ENCODE peak calls at places on chromosomes 4 and X, in four cellular contexts. J is HepG2, E is H1, S is GM12891. Y is an unnamed sample.

GRCh38 chr4:77095101-77095826 is 19.5 kb upstream of the CCNI start:
- DNase-seq in E (peak), S (peak), J (peak), Y (peak)

GRCh38 chrX:44474410-44474809 is 68.2 kb downstream of the FUNDC1 start:
- DNase-seq in E (no peak), S (no peak), J (no peak), Y (no peak)

GRCh38 chr4:1502976-1503375 is 96.7 kb upstream of the NKX1-1 start:
- DNase-seq in S (no peak), J (no peak), E (peak), Y (no peak)

GRCh38 chr4:7398104-7398423 is 36.7 kb downstream of the PSAPL1 start:
- DNase-seq in J (no peak), S (no peak), E (peak), Y (no peak)

GRCh38 chr4:5979981-5980380 is 38.2 kb downstream of the C4orf50 start:
- DNase-seq in J (no peak), E (peak), S (no peak), Y (no peak)

GRCh38 chr4:2301806-2302205 is 39.9 kb upstream of the MXD4 start:
- DNase-seq in S (no peak), E (no peak), J (no peak), Y (no peak)

GRCh38 chr4:80740375-80740774 is 290.1 kb upstream of the BMP3 start:
- DNase-seq in S (no peak), J (no peak), E (no peak), Y (no peak)

GRCh38 chr4:36285784-36286480 is 4.5 kb downstream of the DTHD1 start:
- DNase-seq in E (no peak), J (no peak), S (peak), Y (peak)

GRCh38 chrX:19912-20571 is 261.1 kb upstream of the PLCXD1 start:
- DNase-seq in J (peak), S (no peak), E (peak), Y (no peak)

GRCh38 chrX:38578152-38578551 is 16.8 kb downstream of the TSPAN7 start:
- DNase-seq in E (no peak), J (peak), S (no peak), Y (no peak)

GRCh38 chrX:70262952-70263567 is 3.1 kb upstream of the P2RY4 start:
- DNase-seq in S (no peak), J (peak), E (peak), Y (no peak)

GRCh38 chrX:130916636-130917422 is 13.8 kb upstream of the ENOX2 start:
- DNase-seq in J (peak), S (peak), E (peak), Y (peak)

GRCh38 chr4:27760176-27760575 is 899.5 kb downstream of the STIM2 start:
- DNase-seq in S (no peak), J (no peak), E (no peak), Y (no peak)

GRCh38 chrX:332916-333610 is 14.5 kb upstream of the GTPBP6 start:
- DNase-seq in J (no peak), S (no peak), E (no peak), Y (no peak)

GRCh38 chr4:178958725-178959440 is 1516.6 kb upstream of the AGA start:
- DNase-seq in J (no peak), S (no peak), E (no peak), Y (no peak)

GRCh38 chrX:48683411-48683982 is at the start of gene WAS:
- DNase-seq in S (peak), E (no peak), J (no peak), Y (peak)

GRCh38 chrX:106286053-106286650 is 118.0 kb downstream of the PWWP3B start:
- DNase-seq in J (peak), E (no peak), S (no peak), Y (no peak)

GRCh38 chr4:163764569-163764968 is 270.1 kb downstream of the TMA16 start:
- DNase-seq in S (no peak), E (no peak), J (no peak), Y (no peak)

GRCh38 chr4:21304061-21304541 is 603.8 kb downstream of the PACRGL start:
- DNase-seq in E (peak), S (no peak), J (no peak), Y (no peak)

GRCh38 chr4:108903464-108904221 is 140.8 kb upstream of the ETNPPL start:
- DNase-seq in J (no peak), E (no peak), S (no peak), Y (no peak)

GRCh38 chr4:166435449-166435848 is 562.4 kb downstream of the TLL1 start:
- DNase-seq in E (no peak), J (no peak), S (no peak), Y (no peak)

GRCh38 chr4:675036-675804 is 878 bp downstream of the MYL5 start:
- DNase-seq in J (no peak), S (no peak), E (no peak), Y (no peak)

GRCh38 chrX:16797358-16797757 is 11.1 kb downstream of the TXLNG start:
- DNase-seq in J (no peak), S (no peak), E (no peak), Y (no peak)

DNA sequence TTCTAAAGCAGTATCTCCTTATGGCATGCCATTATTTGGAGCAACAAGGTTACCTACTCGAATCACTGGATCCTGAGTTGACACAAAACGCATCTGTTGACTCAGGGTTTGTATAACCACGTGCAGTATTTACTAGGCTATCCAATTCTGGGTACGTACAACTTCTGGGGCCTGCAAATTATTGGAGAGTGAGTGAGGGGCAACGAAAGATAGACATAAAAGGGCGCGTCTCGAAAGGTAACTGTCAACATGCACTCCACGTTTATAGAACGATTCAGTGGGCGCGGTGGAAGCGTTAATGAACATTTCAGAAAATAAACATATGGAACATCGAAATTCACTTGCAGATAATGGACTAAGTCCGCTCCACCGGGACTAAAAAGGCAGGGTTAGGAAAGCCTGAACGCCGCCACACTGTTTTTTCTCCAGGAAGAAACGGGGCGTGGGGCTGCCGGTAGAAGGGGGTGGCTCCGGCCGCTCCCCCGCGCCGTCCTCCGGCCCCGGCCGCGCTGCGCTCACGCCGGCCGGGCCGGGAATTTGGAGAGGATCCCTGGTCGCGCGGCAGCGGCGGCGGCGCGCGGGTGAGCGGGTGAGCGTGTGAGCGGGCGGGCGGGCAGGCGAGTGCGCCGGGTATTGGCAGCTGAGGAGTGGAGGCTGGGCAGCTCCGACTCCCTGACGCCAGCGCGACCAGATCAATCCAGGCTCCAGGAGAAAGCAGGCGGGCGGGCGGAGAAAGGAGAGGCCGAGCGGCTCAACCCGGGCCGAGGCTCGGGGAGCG is at the start of gene SMAD1:
- DNase-seq in J (peak), E (peak), S (peak), Y (peak)
- TF ChIP-seq POLR2AphosphoS5 in J (peak), E (peak), S (no peak), Y (no peak)

GRCh38 chrX:154013001-154013421 is 6.7 kb downstream of the IRAK1 start:
- DNase-seq in E (no peak), J (no peak), S (no peak), Y (no peak)

GRCh38 chrX:154012336-154012991 is 7.2 kb downstream of the IRAK1 start:
- DNase-seq in E (no peak), S (no peak), J (peak), Y (no peak)

GRCh38 chrX:154013614-154014360 is 5.9 kb downstream of the IRAK1 start:
- DNase-seq in J (no peak), S (peak), E (peak), Y (peak)

GRCh38 chrX:154010330-154011087 is 9.2 kb downstream of the IRAK1 start:
- DNase-seq in E (no peak), S (no peak), J (peak), Y (no peak)

DNA sequence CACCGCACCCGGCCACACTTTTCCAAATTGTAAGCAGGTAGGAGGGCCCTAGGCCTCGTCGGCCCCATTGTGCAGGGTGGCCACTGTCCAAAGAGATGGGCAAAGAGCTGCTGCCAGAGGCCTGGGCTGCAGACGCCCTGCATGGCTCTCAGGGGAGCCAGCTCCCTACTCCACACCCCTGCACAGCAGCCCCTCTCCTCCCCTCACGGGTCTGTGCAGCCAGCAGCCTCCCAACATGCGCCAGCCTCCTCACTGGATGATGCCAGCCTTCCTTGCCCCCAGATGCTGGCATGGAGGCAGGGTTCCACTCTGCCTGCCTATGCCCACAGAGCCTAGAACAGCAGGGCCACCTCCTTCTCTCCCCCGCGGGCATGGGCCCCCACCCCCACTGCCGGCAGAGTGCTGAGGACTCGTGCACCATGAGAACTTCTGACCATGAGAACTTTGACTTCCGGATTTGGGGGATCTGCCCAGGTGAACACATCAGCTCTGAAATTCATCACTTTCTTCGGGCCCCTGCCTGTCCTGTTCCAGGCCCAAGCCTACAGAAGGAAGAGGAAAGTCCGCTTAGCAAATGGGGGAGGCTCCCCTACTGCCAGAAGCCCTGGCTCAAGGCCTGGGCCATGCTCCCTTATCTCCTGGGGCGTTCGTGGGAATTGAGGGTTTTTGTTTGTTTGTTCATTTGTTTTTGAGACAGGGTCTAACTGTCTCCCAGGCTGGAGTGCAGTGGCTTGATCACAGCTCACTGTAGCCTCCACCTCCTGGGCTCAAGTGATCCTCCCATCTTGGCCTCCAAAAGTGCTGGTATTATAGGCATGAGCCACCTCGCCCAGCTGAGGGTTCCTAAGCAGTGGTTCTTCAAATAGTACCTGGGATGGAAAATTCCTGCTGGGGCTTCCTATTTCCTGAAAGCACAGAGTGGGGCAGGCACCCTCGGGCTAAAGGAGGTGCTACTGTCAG is 8.0 kb downstream of the IRAK1 start:
- DNase-seq in S (no peak), E (no peak), J (no peak), Y (no peak)
- TF ChIP-seq POLR2A in S (no peak), E (no peak), J (no peak), Y (no peak)

DNA sequence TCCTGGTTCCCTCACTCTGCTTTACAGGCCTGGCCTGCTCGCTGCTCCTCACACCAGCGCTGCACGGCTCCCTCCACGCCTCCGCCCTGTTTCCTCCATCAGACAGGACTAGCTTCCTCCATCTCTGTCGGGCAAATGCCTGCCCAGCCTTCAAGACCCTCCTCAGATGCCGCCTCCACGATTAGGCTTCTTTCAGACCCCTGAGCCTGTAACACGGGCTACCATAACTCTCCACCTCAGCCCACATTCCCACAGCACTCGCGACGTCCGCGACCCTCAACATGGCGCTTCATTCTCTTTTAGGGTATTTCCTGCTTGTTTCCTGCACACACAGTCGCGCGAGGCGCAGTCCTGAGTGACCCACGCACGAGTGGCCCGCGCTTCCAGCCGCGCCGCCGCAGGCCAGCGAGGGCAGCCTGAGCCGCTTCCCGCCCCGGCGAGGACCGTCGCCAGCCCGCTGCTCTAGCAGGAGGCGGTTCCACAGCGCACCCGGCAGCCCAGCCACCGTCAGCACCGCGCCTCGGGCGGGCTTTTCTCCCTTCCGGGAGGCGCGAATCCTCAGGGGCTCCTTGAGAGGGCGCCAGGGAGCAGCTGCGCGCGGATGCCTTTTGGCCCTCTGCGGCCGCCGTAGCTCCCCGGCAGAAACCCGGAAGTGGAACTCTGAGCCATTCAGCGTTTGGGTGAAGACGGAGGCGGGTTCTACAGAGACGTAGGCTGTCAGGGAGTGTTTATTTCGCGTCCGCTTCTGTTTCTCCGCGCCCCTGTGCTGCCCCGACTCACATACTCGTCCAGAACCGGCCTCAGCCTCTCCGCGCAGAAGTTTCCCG is at the start of gene FRG1:
- DNase-seq in S (peak), J (peak), E (peak), Y (peak)
- TF ChIP-seq TAF1 in S (peak), J (peak), E (peak), Y (peak)

GRCh38 chr4:185717018-185717726 is 94.8 kb downstream of the SORBS2 start:
- DNase-seq in J (no peak), E (no peak), S (no peak), Y (no peak)
- TF ChIP-seq POLR2AphosphoS5 in J (no peak), E (no peak), S (no peak), Y (no peak)

DNA sequence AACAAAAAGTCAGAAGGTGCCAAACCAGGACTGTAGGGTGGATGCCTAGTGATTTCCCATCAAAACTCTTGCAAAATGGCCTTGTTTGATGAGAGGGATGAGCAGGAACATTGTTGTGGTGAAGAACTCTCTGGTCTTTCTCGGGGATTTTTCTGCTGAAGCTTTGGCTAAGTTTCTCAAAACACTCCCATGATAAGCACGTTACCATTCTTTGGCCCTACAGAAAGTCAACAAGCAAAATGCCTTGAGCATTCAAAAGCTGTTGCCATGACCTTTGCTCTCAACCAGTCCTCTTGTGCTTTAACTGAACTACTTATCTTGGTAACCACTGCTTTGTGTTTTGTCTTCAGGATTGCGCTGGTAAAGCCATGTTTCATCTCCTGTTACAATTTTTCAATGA is 3.0 kb upstream of the SEC31A start:
- DNase-seq in J (peak), E (no peak), S (no peak), Y (no peak)
- TF ChIP-seq POLR2A in J (no peak), E (no peak), S (no peak), Y (no peak)

DNA sequence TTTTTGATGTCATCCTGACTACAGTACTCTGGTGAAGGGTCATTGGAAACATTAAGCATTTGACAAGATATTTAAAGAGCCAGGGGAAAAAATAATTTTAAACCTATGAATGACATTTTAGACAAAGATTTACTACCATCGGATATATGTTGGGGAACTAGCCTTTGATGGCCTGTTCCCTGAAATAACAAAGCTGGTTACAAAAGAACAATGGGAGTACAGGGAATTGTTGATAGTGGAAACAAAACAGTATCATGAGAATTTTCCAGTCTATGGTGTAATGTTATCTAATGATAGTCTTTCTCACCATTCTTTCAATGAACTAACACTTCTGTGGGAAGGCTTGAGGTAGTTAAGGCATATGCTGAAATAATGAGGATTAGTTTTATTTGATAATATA is 125.9 kb upstream of the KLHL4 start:
- DNase-seq in E (no peak), J (no peak), S (no peak), Y (no peak)
- TF ChIP-seq TAF1 in E (no peak), J (no peak), S (no peak), Y (no peak)

GRCh38 chrX:100643212-100643611 is 787 bp upstream of the SRPX2 start:
- DNase-seq in E (no peak), J (no peak), S (no peak), Y (no peak)

GRCh38 chrX:100645106-100645505 is 1.1 kb downstream of the SRPX2 start:
- DNase-seq in E (no peak), S (no peak), J (no peak), Y (no peak)

GRCh38 chrX:100647095-100647494 is 3.1 kb downstream of the SRPX2 start:
- DNase-seq in J (no peak), E (no peak), S (no peak), Y (no peak)

GRCh38 chrX:100642296-100642695 is 1.7 kb upstream of the SRPX2 start:
- DNase-seq in J (no peak), E (no peak), S (no peak), Y (no peak)

GRCh38 chrX:100643943-100644587 is at the start of gene SRPX2:
- DNase-seq in E (no peak), S (no peak), J (no peak), Y (no peak)
- TF ChIP-seq POLR2AphosphoS5 in E (no peak), S (no peak), J (no peak), Y (no peak)

GRCh38 chr4:145686991-145687390 is 7.0 kb downstream of the C4orf51 start:
- DNase-seq in E (no peak), J (no peak), S (no peak), Y (no peak)
- TF ChIP-seq POLR2A in E (no peak), J (no peak), S (no peak), Y (no peak)

Y was measured in GM12892.